ENCODE peak calls at places on chromosomes 3 and 15, in five cellular contexts. O, P, J, T and L are unnamed samples.

GRCh38 chr3:103712320-103713008 is 1277.6 kb downstream of the ZPLD1 start:
- DNase-seq in O (no peak), P (no peak), J (no peak), T (peak; percentile 17), L (no peak)

GRCh38 chr3:111915905-111916304 is 56.8 kb downstream of the PHLDB2 start:
- DNase-seq in O (no peak), P (no peak), J (no peak), T (no peak), L (no peak)

GRCh38 chr15:66496951-66497501 is 536 bp downstream of the SNAPC5 start:
- DNase-seq in O (peak; percentile 36), P (no peak), J (no peak), T (no peak), L (no peak)

GRCh38 chr3:56885879-56886647 is 84.3 kb upstream of the ARHGEF3 start:
- DNase-seq in O (no peak), P (no peak), J (no peak), T (no peak), L (no peak)

GRCh38 chr15:45802140-45802539 is 167.3 kb downstream of the SQOR start:
- DNase-seq in O (no peak), P (no peak), J (no peak), T (no peak), L (no peak)

GRCh38 chr3:45464336-45464809 is 76.0 kb downstream of the LARS2 start:
- DNase-seq in O (no peak), P (no peak), J (peak; percentile 41), T (peak; percentile 18), L (no peak)

GRCh38 chr3:183212565-183212964 is 40.5 kb upstream of the B3GNT5 start:
- DNase-seq in O (no peak), P (no peak), J (no peak), T (no peak), L (no peak)

GRCh38 chr3:126537730-126538281 is 13.9 kb downstream of the CHST13 start:
- DNase-seq in O (peak; percentile 17), P (no peak), J (no peak), T (no peak), L (no peak)

GRCh38 chr15:73794501-73795133 is 41.5 kb upstream of the INSYN1 start:
- DNase-seq in O (no peak), P (no peak), J (no peak), T (peak; percentile 29), L (no peak)

GRCh38 chr15:88498991-88499390 is 31.5 kb downstream of the MRPS11 start:
- DNase-seq in O (no peak), P (no peak), J (no peak), T (no peak), L (no peak)

GRCh38 chr3:108221403-108221802 is 821 bp downstream of the IFT57 start:
- DNase-seq in O (no peak), P (no peak), J (no peak), T (no peak), L (no peak)

GRCh38 chr3:11377726-11378125 is 105.5 kb downstream of the ATG7 start:
- DNase-seq in O (no peak), P (no peak), J (no peak), T (no peak), L (no peak)

GRCh38 chr3:122397136-122397645 is 13.2 kb downstream of the FAM162A start:
- DNase-seq in O (no peak), P (no peak), J (no peak), T (peak; percentile 42), L (no peak)

GRCh38 chr3:168183774-168184173 is 88.0 kb upstream of the GOLIM4 start:
- DNase-seq in O (no peak), P (no peak), J (no peak), T (no peak), L (no peak)

GRCh38 chr3:136659253-136659652 is 92.9 kb downstream of the STAG1 start:
- DNase-seq in O (no peak), P (no peak), J (no peak), T (peak; percentile 87), L (peak; percentile 5)

GRCh38 chr15:66922608-66923007 is 142.8 kb upstream of the SMAD3 start:
- DNase-seq in O (no peak), P (no peak), J (no peak), T (no peak), L (no peak)

GRCh38 chr3:27310693-27311092 is 58.5 kb downstream of the NEK10 start:
- DNase-seq in O (no peak), P (no peak), J (no peak), T (no peak), L (no peak)

GRCh38 chr3:134441321-134441720 is 44.5 kb downstream of the ANAPC13 start:
- DNase-seq in O (no peak), P (no peak), J (no peak), T (peak; percentile 54), L (no peak)

GRCh38 chr3:41690766-41691563 is 270.9 kb downstream of the ULK4 start:
- DNase-seq in O (no peak), P (no peak), J (no peak), T (no peak), L (no peak)

GRCh38 chr3:21747376-21747775 is 3.6 kb downstream of the ZNF385D start:
- DNase-seq in O (no peak), P (no peak), J (no peak), T (no peak), L (no peak)

GRCh38 chr3:108472011-108472591 is 38.3 kb downstream of the MYH15 start:
- DNase-seq in O (no peak), P (no peak), J (no peak), T (peak; percentile 95), L (no peak)

GRCh38 chr15:33138000-33138399 is 56.5 kb downstream of the FMN1 start:
- DNase-seq in O (no peak), P (no peak), J (no peak), T (peak; percentile 63), L (no peak)

DNA sequence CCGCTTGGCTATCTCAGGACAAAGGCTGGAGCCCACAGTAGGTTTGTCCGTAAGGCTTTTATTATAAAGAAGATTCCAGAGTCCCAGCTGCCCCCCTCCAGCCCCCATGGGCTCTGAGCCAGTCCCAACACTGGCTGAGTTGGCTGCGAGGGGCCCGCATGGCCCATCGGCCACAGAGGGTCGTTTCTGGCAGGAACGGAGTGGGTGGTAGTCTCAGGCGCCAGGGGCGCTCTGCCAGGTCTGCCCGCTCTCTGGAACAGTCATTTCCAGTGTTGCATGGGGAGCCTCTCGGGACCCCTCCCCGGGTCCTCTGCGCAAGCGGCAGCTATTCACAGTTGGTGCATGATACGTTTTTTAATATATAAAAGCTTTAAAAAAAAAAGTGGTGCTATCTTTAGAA is 12.2 kb downstream of the H1-8 start:
- DNase-seq in O (no peak), P (no peak), J (no peak), T (no peak), L (no peak)
- H3K27ac ChIP-seq in O (no peak overlapping the region), P (peak overlapping the region; percentile 3), J (no peak overlapping the region), T (no peak overlapping the region), L (no peak overlapping the region)

GRCh38 chr3:165854696-165855095 is 17.5 kb upstream of the BCHE start:
- DNase-seq in O (no peak), P (no peak), J (no peak), T (no peak), L (no peak)
- H3K27ac ChIP-seq in O (no peak overlapping the region), P (no peak overlapping the region), J (no peak overlapping the region), T (no peak overlapping the region), L (no peak overlapping the region)

DNA sequence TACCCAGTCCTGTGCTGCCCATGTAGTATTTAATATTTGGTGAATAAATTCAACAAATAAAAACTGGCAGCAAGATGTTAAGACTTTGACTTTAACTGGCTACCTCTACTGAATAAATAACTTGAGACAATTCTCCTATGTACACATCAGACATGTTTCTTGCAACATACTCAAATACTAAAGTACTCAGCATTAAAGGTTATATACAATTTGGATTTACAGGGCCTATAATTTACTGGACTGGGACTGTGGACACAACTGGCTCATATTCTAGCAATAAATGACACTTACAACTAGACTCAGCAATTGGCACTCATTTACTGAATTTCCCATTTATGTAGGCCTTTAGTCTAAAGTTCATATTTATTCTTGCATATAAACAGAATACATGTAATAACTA is 2.4 kb downstream of the RPL22L1 start:
- DNase-seq in O (no peak), P (no peak), J (no peak), T (no peak), L (no peak)
- H3K27ac ChIP-seq in O (no peak overlapping the region), P (no peak overlapping the region), J (no peak overlapping the region), T (no peak overlapping the region), L (no peak overlapping the region)

GRCh38 chr15:93358171-93359036 is 269.4 kb upstream of the RGMA start:
- DNase-seq in O (no peak), P (no peak), J (no peak), T (no peak), L (no peak)
- H3K27ac ChIP-seq in O (no peak overlapping the region), P (no peak overlapping the region), J (no peak overlapping the region), T (no peak overlapping the region), L (no peak overlapping the region)

GRCh38 chr3:71454513-71455423 is 128.8 kb downstream of the FOXP1 start:
- DNase-seq in O (no peak), P (peak; percentile 48), J (no peak), T (no peak), L (no peak)
- H3K27ac ChIP-seq in O (peak overlapping the region; percentile 78), P (no peak overlapping the region), J (no peak overlapping the region), T (no peak overlapping the region), L (no peak overlapping the region)

DNA sequence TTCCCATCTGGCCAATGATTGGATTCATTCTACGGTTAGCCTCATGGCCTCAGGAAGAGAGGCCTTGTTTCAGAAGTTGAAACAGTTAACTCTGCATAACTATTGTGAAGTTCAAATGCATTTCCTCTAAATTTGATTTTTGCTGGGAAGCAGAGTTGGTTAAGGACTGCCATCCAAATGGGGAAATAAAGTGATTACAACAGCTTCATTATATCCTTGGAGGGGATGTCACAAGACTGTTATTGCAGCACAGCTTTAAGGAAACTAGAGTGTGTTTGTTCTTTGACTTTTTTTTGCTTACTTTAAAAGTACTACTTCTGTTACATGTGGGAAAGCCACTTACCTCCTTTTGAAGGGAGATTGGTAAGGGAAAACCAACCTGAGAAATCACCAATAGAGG is 164.8 kb downstream of the AKAP13 start:
- DNase-seq in O (no peak), P (no peak), J (peak; percentile 61), T (peak; percentile 33), L (no peak)
- H3K27ac ChIP-seq in O (no peak overlapping the region), P (peak overlapping the region; percentile 62), J (peak overlapping the region; percentile 23), T (no peak overlapping the region), L (no peak overlapping the region)

DNA sequence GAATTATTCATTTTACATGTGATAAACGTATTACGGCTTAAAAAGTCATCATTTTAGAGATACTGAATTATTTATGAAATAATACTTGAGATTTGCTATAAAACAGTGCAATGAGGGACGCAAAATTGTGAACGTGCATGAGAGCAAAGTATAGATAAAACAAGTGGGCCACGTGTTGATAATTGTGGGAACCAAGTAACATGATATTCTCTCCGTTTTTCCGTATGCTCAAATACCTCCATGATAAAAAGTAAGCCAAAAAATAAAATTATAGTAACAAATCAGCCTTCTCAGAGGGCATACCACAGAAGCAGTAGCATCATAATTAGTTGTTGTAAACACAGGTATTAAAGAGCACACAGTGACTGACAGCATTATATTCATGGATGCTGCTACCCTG is 42.6 kb downstream of the SFMBT1 start:
- DNase-seq in O (no peak), P (no peak), J (no peak), T (no peak), L (no peak)
- H3K27ac ChIP-seq in O (no peak overlapping the region), P (no peak overlapping the region), J (no peak overlapping the region), T (no peak overlapping the region), L (no peak overlapping the region)

DNA sequence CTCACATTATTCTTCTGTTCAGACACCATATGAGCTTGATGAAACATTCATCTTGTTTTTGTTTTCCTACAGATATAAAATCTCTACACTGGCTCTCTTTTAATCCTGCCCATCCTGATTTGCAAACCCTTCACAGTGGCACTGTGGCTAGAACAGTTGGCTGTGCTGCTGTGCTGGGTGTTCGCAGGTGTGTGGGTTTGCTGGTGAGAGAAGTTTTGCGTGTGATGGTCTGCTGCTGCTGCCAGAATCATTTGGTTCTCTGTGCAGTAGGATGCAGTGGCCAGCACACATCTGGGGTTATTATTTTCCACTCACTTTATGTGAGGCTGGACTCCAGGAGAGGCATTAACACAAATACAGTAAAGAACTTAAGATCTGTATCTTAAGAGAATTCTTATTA is 16.0 kb upstream of the PSMD6 start:
- DNase-seq in O (no peak), P (no peak), J (no peak), T (no peak), L (no peak)
- H3K27ac ChIP-seq in O (no peak overlapping the region), P (no peak overlapping the region), J (no peak overlapping the region), T (no peak overlapping the region), L (no peak overlapping the region)